ENCODE peak calls at places on chromosomes 1 and 21, in nine cellular contexts. M is uterus; J is lower lobe of right lung; B is right lobe of liver; N is CD4-positive, alpha-beta T cell; V is RWPE1; C is heart left ventricle; Z is AG04450; Y is neural progenitor cell. R is an unnamed sample.

GRCh38 chr1:230158422-230159291 is 91.6 kb downstream of the GALNT2 start:
- DNase-seq in M (no peak), J (no peak), B (peak), N (no peak), V (no peak), C (peak), Z (no peak), Y (peak), R (no peak)

GRCh38 chr1:15158506-15159165 is 5.1 kb downstream of the TMEM51 start:
- DNase-seq in M (no peak), J (no peak), B (no peak), N (no peak), V (peak), C (no peak), Z (peak), Y (no peak), R (no peak)

GRCh38 chr1:206706298-206706791 is 21.6 kb downstream of the MAPKAPK2 start:
- DNase-seq in M (peak), J (no peak), B (no peak), N (no peak), V (no peak), C (no peak), Z (peak), Y (peak), R (no peak)

GRCh38 chr1:155940531-155940992 is 876 bp upstream of the RXFP4 start:
- DNase-seq in M (peak), J (no peak), B (no peak), N (no peak), V (peak), C (peak), Z (no peak), Y (no peak), R (no peak)

GRCh38 chr1:50981741-50982140 is 11.7 kb downstream of the CDKN2C start:
- DNase-seq in M (no peak), J (no peak), B (no peak), N (no peak), V (no peak), C (no peak), Z (no peak), Y (no peak), R (no peak)

GRCh38 chr1:51566260-51566659 is 47.2 kb upstream of the EPS15 start:
- DNase-seq in M (no peak), J (no peak), B (no peak), N (no peak), V (no peak), C (no peak), Z (no peak), Y (no peak), R (no peak)

GRCh38 chr1:34013958-34014737 is 150.3 kb downstream of the HMGB4 start:
- DNase-seq in M (no peak), J (peak), B (no peak), N (no peak), V (no peak), C (peak), Z (no peak), Y (peak), R (no peak)

GRCh38 chr1:196440711-196441110 is 167.5 kb downstream of the KCNT2 start:
- DNase-seq in M (no peak), J (no peak), B (no peak), N (no peak), V (no peak), C (no peak), Z (no peak), Y (no peak), R (no peak)

GRCh38 chr1:149843302-149844041 is 55.9 kb upstream of the BOLA1 start:
- DNase-seq in M (no peak), J (no peak), B (no peak), N (no peak), V (no peak), C (no peak), Z (no peak), Y (peak), R (no peak)

GRCh38 chr1:26574690-26575349 is 45.3 kb downstream of the RPS6KA1 start:
- DNase-seq in M (no peak), J (no peak), B (peak), N (no peak), V (no peak), C (no peak), Z (no peak), Y (no peak), R (peak)

GRCh38 chr1:34002810-34003209 is 138.9 kb downstream of the HMGB4 start:
- DNase-seq in M (no peak), J (no peak), B (no peak), N (no peak), V (no peak), C (no peak), Z (no peak), Y (no peak), R (no peak)

GRCh38 chr1:54054438-54054749 is 986 bp downstream of the TCEANC2 start:
- DNase-seq in M (no peak), J (no peak), B (no peak), N (no peak), V (peak), C (no peak), Z (no peak), Y (no peak), R (no peak)

GRCh38 chr1:212980123-212980800 is 29.9 kb downstream of the VASH2 start:
- DNase-seq in M (no peak), J (no peak), B (no peak), N (no peak), V (no peak), C (peak), Z (peak), Y (peak), R (no peak)

GRCh38 chr1:156266051-156266450 is 16.6 kb downstream of the SMG5 start:
- DNase-seq in M (no peak), J (no peak), B (peak), N (no peak), V (no peak), C (no peak), Z (no peak), Y (no peak), R (no peak)

GRCh38 chr1:100443739-100444571 is 91.6 kb downstream of the CDC14A start:
- DNase-seq in M (no peak), J (no peak), B (no peak), N (no peak), V (no peak), C (no peak), Z (peak), Y (no peak), R (no peak)

GRCh38 chr1:53341961-53342707 is 14.3 kb upstream of the LRP8 start:
- DNase-seq in M (no peak), J (no peak), B (peak), N (no peak), V (no peak), C (peak), Z (no peak), Y (no peak), R (no peak)

GRCh38 chr1:242673652-242674051 is 149.2 kb upstream of the PLD5 start:
- DNase-seq in M (no peak), J (no peak), B (no peak), N (no peak), V (no peak), C (no peak), Z (no peak), Y (no peak), R (no peak)

GRCh38 chr1:218718216-218718615 is 373.1 kb downstream of the TGFB2 start:
- DNase-seq in M (no peak), J (no peak), B (no peak), N (no peak), V (no peak), C (no peak), Z (no peak), Y (no peak), R (no peak)

GRCh38 chr1:178376008-178376407 is 120.8 kb downstream of the CLEC20A start:
- DNase-seq in M (no peak), J (no peak), B (no peak), N (no peak), V (no peak), C (no peak), Z (no peak), Y (no peak), R (no peak)

GRCh38 chr1:178374016-178374415 is 122.7 kb downstream of the CLEC20A start:
- DNase-seq in M (no peak), J (no peak), B (no peak), N (no peak), V (no peak), C (no peak), Z (no peak), Y (no peak), R (no peak)

GRCh38 chr1:178382372-178382771 is 114.4 kb downstream of the CLEC20A start:
- DNase-seq in M (no peak), J (no peak), B (no peak), N (no peak), V (no peak), C (no peak), Z (no peak), Y (no peak), R (no peak)

GRCh38 chr1:178385662-178386061 is 111.1 kb downstream of the CLEC20A start:
- DNase-seq in M (no peak), J (no peak), B (no peak), N (no peak), V (no peak), C (no peak), Z (no peak), Y (no peak), R (no peak)

GRCh38 chr1:178379807-178380206 is 117.0 kb downstream of the CLEC20A start:
- DNase-seq in M (no peak), J (no peak), B (no peak), N (no peak), V (no peak), C (no peak), Z (no peak), Y (peak), R (no peak)
- TF ChIP-seq CTCF in M (no peak), J (no peak), B (no peak), N (no peak), V (no peak), C (no peak), Z (peak), Y (peak), R (no peak)

GRCh38 chr1:178774263-178774662 is 49.2 kb downstream of the RALGPS2 start:
- DNase-seq in M (no peak), J (no peak), B (no peak), N (no peak), V (peak), C (no peak), Z (no peak), Y (no peak), R (no peak)
- TF ChIP-seq CTCF in M (peak), J (peak), B (peak), N (peak), V (peak), C (peak), Z (peak), Y (peak), R (peak)

DNA sequence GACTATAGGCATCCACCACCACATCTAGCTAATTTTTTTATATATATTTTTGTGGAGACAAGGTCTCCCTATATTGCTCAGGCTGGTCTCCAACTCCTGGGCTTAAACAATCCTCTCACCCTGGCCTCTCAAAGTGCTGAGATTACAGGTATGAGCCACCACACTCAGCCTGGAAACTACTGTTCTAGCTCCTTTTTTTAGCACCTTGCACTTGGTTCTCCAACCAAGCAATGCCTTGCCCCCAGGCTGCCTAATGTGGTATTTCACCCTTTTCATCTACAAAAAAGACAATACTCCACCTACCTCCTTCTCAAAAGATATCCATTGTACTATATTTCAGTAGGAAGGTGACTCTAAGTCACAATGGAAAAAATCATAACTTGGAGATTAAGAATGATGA is 6.7 kb downstream of the ARNT start:
- DNase-seq in M (no peak), J (no peak), B (no peak), N (no peak), V (no peak), C (no peak), Z (no peak), Y (no peak), R (no peak)
- TF ChIP-seq CTCF in M (no peak), J (no peak), B (no peak), N (no peak), V (no peak), C (no peak), Z (no peak), Y (no peak), R (no peak)

GRCh38 chr21:42522771-42523170 is 9.1 kb downstream of the SLC37A1 start:
- DNase-seq in M (no peak), J (no peak), B (no peak), N (no peak), V (no peak), C (no peak), Z (no peak), Y (no peak), R (no peak)

GRCh38 chr21:42521384-42521783 is 7.7 kb downstream of the SLC37A1 start:
- DNase-seq in M (no peak), J (no peak), B (no peak), N (no peak), V (no peak), C (no peak), Z (no peak), Y (no peak), R (no peak)

GRCh38 chr21:42521805-42522204 is 8.2 kb downstream of the SLC37A1 start:
- DNase-seq in M (no peak), J (no peak), B (no peak), N (no peak), V (no peak), C (no peak), Z (no peak), Y (no peak), R (no peak)

GRCh38 chr21:42522271-42522670 is 8.6 kb downstream of the SLC37A1 start:
- DNase-seq in M (no peak), J (no peak), B (no peak), N (no peak), V (no peak), C (no peak), Z (no peak), Y (no peak), R (no peak)

DNA sequence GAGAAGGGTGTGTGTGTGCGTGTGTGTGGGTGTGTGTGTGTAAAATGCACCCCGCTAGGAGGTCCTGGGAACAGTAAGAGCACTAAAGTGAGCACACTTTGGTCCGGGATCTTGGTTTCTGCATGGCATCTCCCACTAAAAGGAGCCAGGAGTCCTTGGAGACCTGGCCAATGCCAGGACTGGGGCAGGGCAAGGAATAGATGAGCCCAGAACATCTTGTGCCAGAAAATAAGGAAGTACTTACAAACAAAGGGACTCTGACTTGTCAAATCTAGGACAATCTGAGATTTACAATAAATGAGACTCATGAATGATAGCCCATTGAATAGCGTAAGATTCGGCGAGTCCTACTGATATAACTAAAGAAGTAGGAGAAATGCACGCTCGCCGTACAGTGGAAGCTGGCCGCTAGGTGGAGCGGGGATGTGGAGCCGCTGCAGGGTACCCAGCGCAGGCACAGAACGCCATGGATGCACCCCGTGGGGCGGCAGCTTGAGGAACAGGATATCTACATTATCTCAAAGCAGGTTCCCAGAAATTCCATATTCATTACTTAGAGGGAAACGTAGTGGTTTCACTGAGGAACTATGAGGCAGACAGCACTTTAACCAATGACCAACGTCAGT is 7.1 kb downstream of the SLC37A1 start:
- DNase-seq in M (no peak), J (no peak), B (no peak), N (no peak), V (no peak), C (no peak), Z (no peak), Y (peak), R (no peak)
- TF ChIP-seq CTCF in M (no peak), J (no peak), B (no peak), N (no peak), V (no peak), C (peak), Z (peak), Y (peak), R (no peak)

GRCh38 chr1:40625476-40626382 is 39.8 kb downstream of the RIMS3 start:
- DNase-seq in M (no peak), J (no peak), B (no peak), N (no peak), V (peak), C (no peak), Z (no peak), Y (no peak), R (no peak)

GRCh38 chr1:40626383-40626770 is 39.1 kb downstream of the RIMS3 start:
- DNase-seq in M (no peak), J (no peak), B (no peak), N (no peak), V (no peak), C (no peak), Z (no peak), Y (no peak), R (no peak)

GRCh38 chr1:40622051-40622450 is 43.4 kb downstream of the RIMS3 start:
- DNase-seq in M (no peak), J (no peak), B (no peak), N (no peak), V (no peak), C (no peak), Z (no peak), Y (no peak), R (no peak)

GRCh38 chr1:40622936-40623629 is 42.4 kb downstream of the RIMS3 start:
- DNase-seq in M (no peak), J (no peak), B (no peak), N (no peak), V (no peak), C (no peak), Z (no peak), Y (no peak), R (no peak)

GRCh38 chr1:40625076-40625475 is 40.4 kb downstream of the RIMS3 start:
- DNase-seq in M (no peak), J (no peak), B (no peak), N (no peak), V (no peak), C (peak), Z (no peak), Y (peak), R (no peak)
- TF ChIP-seq CTCF in M (no peak), J (peak), B (peak), N (no peak), V (no peak), C (peak), Z (peak), Y (peak), R (peak)

DNA sequence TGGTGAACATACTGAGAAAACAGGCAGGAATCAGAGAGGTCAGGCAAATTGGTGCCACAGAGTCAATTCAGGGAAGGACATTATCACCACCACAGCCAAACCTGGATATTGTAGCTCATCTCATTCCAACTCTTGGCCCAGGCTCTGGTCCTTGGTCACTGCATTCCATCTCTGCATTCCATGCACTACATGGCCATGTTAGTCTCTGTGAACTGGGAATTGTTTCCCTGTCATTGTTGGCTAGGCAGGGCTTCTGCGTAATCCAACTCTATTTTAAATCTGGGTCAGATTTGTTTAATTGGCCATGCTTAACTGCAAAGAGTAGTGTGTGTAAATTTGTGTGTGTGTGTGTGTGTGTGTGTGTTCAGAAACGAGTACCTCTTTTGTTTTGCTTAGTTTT is 837.6 kb upstream of the ADAMTS5 start:
- DNase-seq in M (no peak), J (no peak), B (no peak), N (no peak), V (no peak), C (peak), Z (no peak), Y (peak), R (no peak)
- TF ChIP-seq CTCF in M (no peak), J (no peak), B (no peak), N (no peak), V (no peak), C (no peak), Z (no peak), Y (no peak), R (no peak)

R was measured in AG09319.